ENCODE peak calls at places on chromosome 15, in seven cellular contexts. A, U, Y, K, I, E and S are unnamed samples.

GRCh38 chr15:80514071-80514780 is 110.0 kb downstream of the ARNT2 start:
- DNase-seq in K (no peak), I (no peak), Y (peak; percentile 43), E (no peak), A (no peak), U (no peak), S (peak; percentile 55)

GRCh38 chr15:78991879-78992278 is 47.0 kb upstream of the CTSH start:
- DNase-seq in A (no peak), U (no peak), E (no peak), I (peak; percentile 65), K (peak; percentile 27), Y (no peak), S (no peak)

GRCh38 chr15:77575203-77575934 is 57.3 kb downstream of the LINGO1 start:
- DNase-seq in E (no peak), A (no peak), I (no peak), K (no peak), Y (no peak), U (no peak), S (no peak)

GRCh38 chr15:83745771-83746170 is 91.8 kb downstream of the ADAMTSL3 start:
- DNase-seq in Y (no peak), U (no peak), E (no peak), K (no peak), A (no peak), I (no peak), S (no peak)

GRCh38 chr15:77282333-77282732 is 137.6 kb downstream of the PEAK1 start:
- DNase-seq in A (no peak), Y (no peak), I (no peak), K (no peak), U (no peak), E (peak; percentile 67), S (no peak)

GRCh38 chr15:85667491-85668424 is 127.0 kb downstream of the KLHL25 start:
- DNase-seq in E (no peak), Y (no peak), U (no peak), I (no peak), K (peak; percentile 25), A (no peak), S (no peak)

GRCh38 chr15:67083135-67083766 is 17.8 kb downstream of the SMAD3 start:
- DNase-seq in E (no peak), Y (no peak), A (no peak), K (no peak), I (no peak), U (no peak), S (no peak)

GRCh38 chr15:38112406-38112805 is 140.2 kb upstream of the SPRED1 start:
- DNase-seq in E (no peak), A (no peak), U (no peak), I (no peak), K (no peak), Y (no peak), S (no peak)

DNA sequence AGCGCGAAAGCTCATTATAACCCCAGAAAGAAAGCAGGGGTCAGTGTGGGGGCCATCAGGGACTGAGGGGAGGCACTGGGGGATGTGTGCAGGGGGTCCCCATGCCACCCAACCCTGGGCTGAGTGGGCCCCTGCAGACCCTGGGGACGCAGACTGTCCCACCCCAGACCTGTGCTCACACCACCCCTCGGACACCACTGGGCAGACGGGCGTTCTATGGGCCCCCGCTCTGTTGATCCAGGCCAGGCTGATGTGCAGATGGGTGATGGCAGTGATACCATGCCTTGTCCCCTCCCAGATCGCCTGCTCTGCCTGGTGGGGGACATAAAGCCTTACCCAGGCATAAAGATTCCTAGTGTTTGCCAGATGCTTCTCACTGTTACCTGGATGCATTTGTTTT is 259.7 kb upstream of the TLE3 start:
- DNase-seq in K (no peak), A (no peak), I (no peak), E (no peak), Y (peak; percentile 88), U (no peak), S (no peak)
- H3K4me1 ChIP-seq in K (no peaks in the 10 kb centered on the region), A (peaks cover 10% of the 10 kb centered on the region), I (no peaks in the 10 kb centered on the region), E (no peaks in the 10 kb centered on the region), Y (peaks cover 6% of the 10 kb centered on the region), U (no peaks in the 10 kb centered on the region), S (no peaks in the 10 kb centered on the region)

GRCh38 chr15:70259030-70259424 is 161.3 kb upstream of the TLE3 start:
- DNase-seq in I (peak; percentile 93), Y (no peak), K (peak; percentile 65), A (peak; percentile 79), U (peak; percentile 61), E (no peak), S (peak; percentile 94)
- TF ChIP-seq POLR2AphosphoS5 in I (no peak), Y (no peak), K (no peak), A (no peak), U (no peak), E (no peak), S (no peak)

GRCh38 chr15:63241316-63241715 is 36.1 kb upstream of the APH1B start:
- DNase-seq in I (no peak), A (no peak), U (no peak), K (no peak), E (no peak), Y (no peak), S (no peak)

GRCh38 chr15:63243776-63244175 is 33.6 kb upstream of the APH1B start:
- DNase-seq in U (no peak), Y (no peak), I (no peak), E (no peak), A (no peak), K (no peak), S (no peak)

GRCh38 chr15:63244976-63245645 is 32.3 kb upstream of the APH1B start:
- DNase-seq in A (no peak), I (no peak), U (no peak), E (no peak), K (no peak), Y (no peak), S (no peak)

GRCh38 chr15:63244399-63244798 is 33.0 kb upstream of the APH1B start:
- DNase-seq in Y (no peak), U (no peak), I (no peak), A (no peak), E (no peak), K (no peak), S (no peak)

DNA sequence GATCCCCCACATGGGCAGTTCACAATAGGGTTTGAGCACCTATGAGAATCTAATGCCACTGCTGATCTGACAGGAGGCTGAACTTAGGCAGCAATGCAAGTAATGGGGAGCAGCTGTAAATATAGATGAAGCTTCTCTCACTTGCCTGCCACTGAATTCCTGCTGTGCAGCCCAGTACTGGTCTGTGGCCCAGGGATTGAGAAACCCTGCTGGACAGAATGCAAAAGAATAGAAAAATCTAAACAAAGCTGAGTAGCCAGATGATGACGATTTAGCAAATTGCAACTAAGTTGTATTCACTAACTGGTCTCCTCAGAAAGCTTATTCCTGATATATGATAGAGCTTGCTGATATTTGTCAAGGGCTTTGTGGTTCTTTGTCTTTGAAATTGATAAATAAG is 34.3 kb upstream of the APH1B start:
- DNase-seq in E (no peak), I (no peak), A (no peak), Y (no peak), U (no peak), K (no peak), S (no peak)
- H3K27ac ChIP-seq in E (no peak overlapping the region), I (no peak overlapping the region), A (peak overlapping the region; percentile 57), Y (peak overlapping the region; percentile 57), U (no peak overlapping the region), K (peak overlapping the region; percentile 61), S (peak overlapping the region; percentile 79)

GRCh38 chr15:60589253-60589652 is 110.3 kb upstream of the ICE2 start:
- DNase-seq in A (no peak), K (peak; percentile 46), U (no peak), Y (no peak), I (no peak), E (no peak), S (no peak)

GRCh38 chr15:60583946-60584345 is 105.0 kb upstream of the ICE2 start:
- DNase-seq in E (peak; percentile 64), U (no peak), I (no peak), K (no peak), Y (no peak), A (no peak), S (no peak)

GRCh38 chr15:60583194-60583593 is 104.3 kb upstream of the ICE2 start:
- DNase-seq in U (no peak), Y (no peak), E (no peak), K (no peak), A (no peak), I (no peak), S (no peak)

GRCh38 chr15:60584355-60585023 is 105.5 kb upstream of the ICE2 start:
- DNase-seq in Y (no peak), A (no peak), K (no peak), I (no peak), U (no peak), E (no peak), S (no peak)

GRCh38 chr15:60585743-60586708 is 107.1 kb upstream of the ICE2 start:
- DNase-seq in U (peak; percentile 74), I (no peak), Y (no peak), A (peak; percentile 61), E (peak; percentile 91), K (peak; percentile 64), S (no peak)
- H3K4me1 ChIP-seq in U (no peaks in the 10 kb centered on the region), I (peaks cover 27% of the 10 kb centered on the region), Y (peaks cover 51% of the 10 kb centered on the region), A (peaks cover 53% of the 10 kb centered on the region), E (peaks cover 32% of the 10 kb centered on the region), K (no peaks in the 10 kb centered on the region), S (peaks cover 32% of the 10 kb centered on the region)

GRCh38 chr15:72285927-72286516 is 13.7 kb upstream of the PARP6 start:
- DNase-seq in Y (no peak), U (peak; percentile 67), I (no peak), E (peak; percentile 85), A (peak; percentile 72), K (peak; percentile 48), S (no peak)

GRCh38 chr15:72285402-72285801 is 13.0 kb upstream of the PARP6 start:
- DNase-seq in E (peak; percentile 76), K (no peak), A (no peak), I (no peak), Y (no peak), U (no peak), S (no peak)

GRCh38 chr15:72288796-72289596 is 16.6 kb upstream of the PARP6 start:
- DNase-seq in Y (no peak), K (no peak), I (no peak), U (no peak), A (no peak), E (peak; percentile 13), S (no peak)

GRCh38 chr15:72288291-72288690 is 15.9 kb upstream of the PARP6 start:
- DNase-seq in E (no peak), K (no peak), A (no peak), I (no peak), U (no peak), Y (no peak), S (no peak)

DNA sequence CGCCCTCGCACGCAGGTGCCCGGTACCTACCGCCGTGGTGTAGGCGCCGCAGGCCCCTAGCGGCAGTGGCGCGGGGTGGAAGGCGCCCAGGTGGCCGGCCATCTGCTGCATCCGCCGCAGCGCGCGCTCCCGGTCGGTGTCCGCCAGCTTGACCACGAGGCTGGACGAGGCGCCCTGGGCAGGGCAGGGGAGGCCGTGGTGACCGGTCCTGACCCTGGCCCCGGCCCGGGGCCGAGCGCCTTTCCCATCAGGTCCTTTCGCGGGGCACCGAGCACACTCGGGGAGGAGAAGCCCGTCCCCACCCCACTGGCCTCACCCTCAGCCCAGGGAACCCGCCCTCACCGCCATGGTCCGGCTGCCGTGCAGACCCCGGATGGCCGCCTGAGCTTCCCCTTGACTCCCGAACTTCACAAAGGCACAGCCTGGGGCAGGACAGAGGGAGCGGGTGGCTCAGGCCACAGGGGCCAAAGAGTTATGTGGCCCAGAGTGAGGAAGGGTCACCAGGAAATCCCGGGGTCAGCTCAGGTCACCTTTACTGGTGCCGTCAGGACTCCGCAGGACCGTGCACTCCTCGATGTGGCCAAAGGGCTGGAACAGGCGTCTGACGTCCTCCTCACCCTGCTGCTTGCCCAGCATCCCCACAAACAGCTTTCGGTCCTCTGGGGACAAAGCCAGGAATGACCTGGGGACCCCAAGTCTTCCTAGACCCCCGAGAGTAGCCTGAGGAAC is 17.4 kb upstream of the PARP6 start:
- DNase-seq in I (no peak), E (no peak), U (no peak), K (no peak), Y (no peak), A (no peak), S (no peak)
- TF ChIP-seq POLR2AphosphoS5 in I (no peak), E (no peak), U (no peak), K (no peak), Y (no peak), A (no peak), S (no peak)